ENCODE peak calls at places on chromosomes 1 and 21, in eight cellular contexts. N, H, P, X, Q, S, J and L are unnamed samples.

GRCh38 chr1:116820362-116820761 is 66.1 kb downstream of the CD2 start:
- DNase-seq in N (peak), H (no peak), P (no peak), X (no peak), Q (no peak), S (peak), J (no peak), L (no peak)

GRCh38 chr1:119435061-119435460 is 20.1 kb downstream of the HSD3B2 start:
- DNase-seq in N (no peak), H (no peak), P (no peak), X (no peak), Q (no peak), S (no peak), J (no peak), L (no peak)

GRCh38 chr21:26423506-26423905 is 149.6 kb downstream of the CYYR1 start:
- DNase-seq in N (no peak), H (no peak), P (no peak), X (no peak), Q (no peak), S (no peak), J (no peak), L (no peak)

GRCh38 chr1:107076846-107077245 is 20.4 kb downstream of the PRMT6 start:
- DNase-seq in N (peak), H (no peak), P (peak), X (no peak), Q (no peak), S (no peak), J (no peak), L (no peak)

GRCh38 chr1:20150969-20151368 is 11.8 kb downstream of the PLA2G2F start:
- DNase-seq in N (no peak), H (no peak), P (no peak), X (peak), Q (no peak), S (no peak), J (no peak), L (no peak)

GRCh38 chr1:178653091-178653490 is 72.0 kb upstream of the RALGPS2 start:
- DNase-seq in N (no peak), H (no peak), P (peak), X (no peak), Q (no peak), S (no peak), J (no peak), L (no peak)

GRCh38 chr1:83931658-83932253 is 67.2 kb downstream of the TTLL7 start:
- DNase-seq in N (no peak), H (peak), P (peak), X (no peak), Q (no peak), S (no peak), J (no peak), L (no peak)

GRCh38 chr1:100302756-100303155 is 36.7 kb downstream of the RTCA start:
- DNase-seq in N (peak), H (no peak), P (no peak), X (no peak), Q (no peak), S (no peak), J (no peak), L (no peak)

GRCh38 chr1:43973981-43974442 is 748 bp upstream of the ATP6V0B start:
- DNase-seq in N (no peak), H (no peak), P (no peak), X (no peak), Q (no peak), S (no peak), J (no peak), L (no peak)

GRCh38 chr1:213266983-213267772 is 216.1 kb downstream of the RPS6KC1 start:
- DNase-seq in N (no peak), H (no peak), P (no peak), X (no peak), Q (no peak), S (no peak), J (no peak), L (no peak)

GRCh38 chr1:30138891-30139290 is 584.5 kb downstream of the MATN1 start:
- DNase-seq in N (no peak), H (no peak), P (no peak), X (no peak), Q (no peak), S (no peak), J (no peak), L (no peak)

GRCh38 chr1:30144831-30145230 is 578.6 kb downstream of the MATN1 start:
- DNase-seq in N (no peak), H (no peak), P (no peak), X (no peak), Q (peak), S (no peak), J (no peak), L (no peak)

GRCh38 chr1:30137001-30137400 is 586.4 kb downstream of the MATN1 start:
- DNase-seq in N (no peak), H (no peak), P (no peak), X (no peak), Q (peak), S (no peak), J (no peak), L (no peak)

GRCh38 chr1:30143517-30143916 is 579.9 kb downstream of the MATN1 start:
- DNase-seq in N (no peak), H (no peak), P (no peak), X (no peak), Q (peak), S (no peak), J (no peak), L (no peak)

DNA sequence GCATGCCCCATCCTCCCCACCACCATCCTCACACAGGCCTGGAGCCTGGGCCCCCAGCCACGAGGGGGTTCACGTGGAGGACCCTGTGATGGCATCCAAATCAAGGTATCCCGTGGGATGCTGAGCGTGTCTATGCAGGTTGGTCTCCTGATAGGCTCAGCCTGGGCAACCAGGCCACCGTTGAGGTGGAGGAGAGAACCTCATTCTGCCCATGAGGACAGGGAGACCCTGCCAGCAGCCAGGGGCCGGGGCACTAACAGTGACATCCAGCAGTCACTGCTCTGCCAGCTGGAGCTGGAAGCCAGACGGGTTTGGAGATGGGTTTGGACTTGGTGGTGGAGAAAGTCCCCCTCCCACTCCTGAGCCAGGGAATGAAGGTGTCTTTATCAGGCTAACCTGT is 582.8 kb downstream of the MATN1 start:
- DNase-seq in N (no peak), H (no peak), P (no peak), X (no peak), Q (peak), S (no peak), J (no peak), L (no peak)
- TF ChIP-seq CTCF in N (no peak), H (no peak), P (no peak), X (no peak), Q (no peak), S (no peak), J (no peak), L (no peak)

DNA sequence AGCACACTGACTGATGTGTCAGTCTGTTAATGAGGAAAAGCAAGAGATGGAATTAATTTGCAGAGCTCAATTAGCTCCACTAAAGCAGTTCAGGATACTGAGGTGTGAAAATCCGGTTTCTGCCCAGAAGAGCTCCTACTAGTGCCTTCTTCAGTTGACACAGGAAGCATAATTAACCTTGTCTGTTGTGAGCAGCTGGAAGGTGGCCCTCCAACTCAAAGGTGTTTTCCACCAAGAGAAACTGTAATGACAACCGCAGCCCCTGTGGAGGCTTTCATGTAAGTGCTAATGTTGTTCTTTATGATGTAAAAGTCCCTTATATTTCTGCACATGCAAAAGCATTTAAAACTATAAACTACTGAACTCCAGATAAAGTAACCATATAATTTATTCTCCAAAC is 44.2 kb downstream of the PCNX2 start:
- DNase-seq in N (no peak), H (no peak), P (no peak), X (no peak), Q (no peak), S (no peak), J (no peak), L (no peak)
- TF ChIP-seq CTCF in N (no peak), H (no peak), P (no peak), X (no peak), Q (no peak), S (no peak), J (no peak), L (no peak)

DNA sequence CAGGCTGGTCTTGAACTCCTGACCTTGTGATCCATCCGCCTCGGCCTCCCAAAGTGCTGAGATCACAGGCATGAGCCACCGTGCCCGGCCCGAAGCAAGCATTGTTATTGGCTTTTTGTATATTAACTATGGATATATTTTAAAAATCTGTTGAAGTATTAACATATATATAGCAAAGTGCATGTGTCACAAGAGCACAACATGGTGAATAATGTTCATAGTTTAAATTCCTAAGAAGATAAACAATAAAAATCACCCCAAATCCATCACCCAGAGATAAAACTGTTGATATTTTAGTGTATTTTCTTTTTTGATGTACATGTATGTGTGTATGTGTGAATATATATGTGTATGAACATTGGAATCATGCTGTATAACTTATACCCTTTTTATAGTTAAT is 9.1 kb upstream of the FOXE3 start:
- DNase-seq in N (no peak), H (no peak), P (no peak), X (no peak), Q (no peak), S (no peak), J (no peak), L (no peak)
- TF ChIP-seq CTCF in N (no peak), H (no peak), P (no peak), X (no peak), Q (no peak), S (no peak), J (no peak), L (no peak)

GRCh38 chr1:227300682-227301081 is 17.6 kb downstream of the CDC42BPA start:
- DNase-seq in N (no peak), H (no peak), P (no peak), X (no peak), Q (no peak), S (no peak), J (no peak), L (no peak)
- TF ChIP-seq CTCF in N (no peak), H (no peak), P (no peak), X (no peak), Q (no peak), S (no peak), J (no peak), L (no peak)

GRCh38 chr1:195047778-195048177 is 1560.5 kb downstream of the KCNT2 start:
- DNase-seq in N (no peak), H (no peak), P (no peak), X (no peak), Q (no peak), S (no peak), J (no peak), L (no peak)

DNA sequence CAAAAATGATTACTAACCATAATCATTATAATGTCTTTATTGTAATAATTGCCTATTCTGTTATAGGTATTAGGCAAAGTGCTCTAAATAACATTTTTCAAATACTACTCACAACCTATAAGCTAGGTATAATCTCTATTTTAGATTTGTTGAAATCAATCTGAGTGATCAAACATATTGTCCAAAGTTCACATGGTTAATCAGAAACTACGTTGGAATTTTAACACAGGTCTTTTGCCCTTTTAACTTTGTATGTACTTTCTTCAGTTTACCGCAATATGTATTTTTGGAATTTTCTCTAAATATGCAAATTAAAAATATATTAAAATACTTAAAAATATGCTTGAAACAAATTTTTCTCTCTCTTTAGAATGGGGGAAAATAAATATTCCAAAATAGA is 1563.2 kb downstream of the KCNT2 start:
- DNase-seq in N (no peak), H (no peak), P (no peak), X (no peak), Q (no peak), S (no peak), J (no peak), L (no peak)
- TF ChIP-seq CTCF in N (no peak), H (no peak), P (no peak), X (no peak), Q (no peak), S (no peak), J (no peak), L (no peak)

DNA sequence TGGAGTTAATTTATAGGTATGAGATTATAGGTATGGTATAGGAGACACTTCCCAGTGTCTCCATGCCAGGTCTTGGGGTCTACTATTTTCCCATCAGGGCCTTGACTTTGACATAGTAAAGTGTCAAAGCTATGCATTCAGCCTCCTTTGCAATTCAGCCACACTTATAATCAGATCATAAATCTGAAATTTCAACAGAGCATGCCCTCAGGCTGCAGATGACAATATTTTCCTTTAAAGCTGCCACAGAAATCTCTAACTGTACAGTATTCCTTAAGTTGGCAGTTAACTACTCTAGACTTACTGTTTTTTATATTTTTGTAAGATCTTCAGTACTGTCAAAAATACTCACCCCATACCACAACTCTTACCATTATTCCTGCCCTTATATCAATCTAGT is 30.2 kb upstream of the RGS7 start:
- DNase-seq in N (no peak), H (no peak), P (no peak), X (no peak), Q (no peak), S (no peak), J (no peak), L (no peak)
- TF ChIP-seq CTCF in N (no peak), H (no peak), P (no peak), X (no peak), Q (no peak), S (no peak), J (no peak), L (no peak)

GRCh38 chr1:3898994-3899775 is 887 bp downstream of the C1orf174 start:
- DNase-seq in N (no peak), H (no peak), P (no peak), X (no peak), Q (peak), S (no peak), J (no peak), L (no peak)

GRCh38 chr1:3898475-3898735 is 1.7 kb downstream of the C1orf174 start:
- DNase-seq in N (no peak), H (no peak), P (no peak), X (no peak), Q (no peak), S (no peak), J (no peak), L (no peak)

GRCh38 chr1:3900969-3901529 is 977 bp upstream of the C1orf174 start:
- DNase-seq in N (peak), H (peak), P (peak), X (peak), Q (peak), S (peak), J (peak), L (peak)

GRCh38 chr1:3900150-3900968 is at the start of gene C1orf174:
- DNase-seq in N (peak), H (peak), P (peak), X (peak), Q (peak), S (peak), J (peak), L (peak)

DNA sequence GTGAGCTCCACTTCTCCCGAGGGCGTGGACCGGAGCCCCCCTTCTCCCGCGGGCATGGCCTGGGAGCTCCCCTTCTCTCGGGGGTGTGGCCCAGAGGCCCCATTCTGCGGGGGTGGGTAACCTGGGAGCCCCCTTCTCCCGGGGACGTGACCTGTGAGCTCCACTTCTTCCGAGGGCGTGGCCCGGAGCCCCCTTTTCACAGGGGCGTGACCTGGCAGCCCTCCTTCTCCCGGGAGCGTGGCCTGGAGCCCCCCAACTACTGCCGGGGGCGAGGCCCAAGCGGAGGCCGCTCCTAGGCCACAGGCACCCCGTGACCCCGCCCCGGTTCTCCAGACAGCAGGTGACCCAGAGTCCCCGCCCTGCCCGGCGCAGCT is 309 bp downstream of the C1orf174 start:
- DNase-seq in N (no peak), H (no peak), P (no peak), X (no peak), Q (peak), S (no peak), J (peak), L (no peak)
- TF ChIP-seq CTCF in N (no peak), H (no peak), P (no peak), X (no peak), Q (no peak), S (peak), J (no peak), L (no peak)

DNA sequence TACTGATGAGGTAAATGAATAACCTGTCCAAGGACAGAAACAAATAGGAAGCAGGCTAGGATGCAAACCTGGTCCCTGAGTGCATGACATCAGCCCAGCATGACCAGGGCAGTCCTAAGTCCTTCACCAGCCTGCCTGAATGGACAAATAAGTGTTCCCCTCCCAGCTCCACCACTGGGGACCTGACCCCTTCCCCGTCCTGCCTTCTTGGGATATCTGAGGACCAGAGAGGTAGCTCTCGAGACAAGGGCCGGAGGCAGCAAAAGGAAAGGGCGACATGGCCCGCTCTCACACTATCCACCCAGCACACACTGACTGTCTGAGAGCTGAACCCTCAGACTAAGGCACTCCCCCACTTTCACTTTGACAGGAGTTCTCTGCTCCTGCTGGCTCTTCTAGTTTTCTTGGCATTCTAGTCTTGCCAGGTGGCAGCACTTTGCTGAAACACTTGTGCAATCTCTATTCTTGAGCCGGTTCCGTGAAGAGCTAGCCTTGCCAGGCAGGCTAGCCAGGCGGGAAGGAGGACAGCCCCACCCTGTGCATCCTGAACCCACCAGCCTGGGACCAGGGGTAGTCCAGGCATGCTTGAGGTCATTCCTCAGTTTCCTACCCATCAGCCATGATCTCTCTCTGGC is 251.1 kb upstream of the RAB4A start:
- DNase-seq in N (no peak), H (no peak), P (no peak), X (no peak), Q (no peak), S (no peak), J (no peak), L (no peak)
- TF ChIP-seq CTCF in N (no peak), H (no peak), P (no peak), X (no peak), Q (no peak), S (no peak), J (no peak), L (no peak)

DNA sequence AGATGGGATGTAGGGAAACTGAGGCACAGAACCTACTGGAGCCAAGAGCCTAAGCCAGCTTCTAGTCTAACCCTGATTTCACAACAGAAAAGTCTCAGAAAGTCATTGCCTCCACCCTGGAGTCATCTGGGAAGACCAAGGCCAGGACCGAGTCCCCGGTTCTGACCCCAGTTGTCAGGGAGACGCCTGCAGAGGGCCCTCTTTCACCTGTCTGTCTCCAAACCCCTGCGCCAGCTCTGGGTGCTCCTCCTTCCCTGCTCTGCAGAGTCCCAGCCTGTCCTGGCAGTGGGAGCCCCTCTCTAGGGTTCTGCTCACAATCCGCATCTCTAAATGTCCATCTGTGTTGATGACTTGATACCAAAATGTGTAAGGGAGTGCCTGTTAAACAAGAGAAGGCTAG is 149.7 kb downstream of the PGBD5 start:
- DNase-seq in N (no peak), H (no peak), P (no peak), X (no peak), Q (peak), S (no peak), J (peak), L (no peak)
- TF ChIP-seq CTCF in N (no peak), H (no peak), P (no peak), X (no peak), Q (no peak), S (no peak), J (no peak), L (no peak)